ENCODE peak calls at places on chromosomes 12 and 14, in eight cellular contexts. One of them, this sample, is unnamed. For H3K36me3 and H3K4me1, the result is how much of the 10 kb centered on the place peaks cover.

GRCh38 chr12:125403145-125403789 is 338.0 kb downstream of the AACS start:
- DNase-seq in right lobe of liver: no peak
- DNase-seq in cardiac muscle cell: peak
- DNase-seq in tibial artery: no peak
- DNase-seq in aorta: no peak
- DNase-seq in body of pancreas: peak
- DNase-seq in psoas muscle: no peak
- DNase-seq in tibial nerve: no peak
- DNase-seq in this sample: no peak

GRCh38 chr12:86660488-86661171 is 404.4 kb upstream of the MGAT4C start:
- DNase-seq in right lobe of liver: no peak
- DNase-seq in tibial nerve: no peak
- DNase-seq in psoas muscle: no peak
- DNase-seq in aorta: no peak
- DNase-seq in tibial artery: no peak
- DNase-seq in body of pancreas: no peak
- DNase-seq in cardiac muscle cell: no peak
- DNase-seq in this sample: no peak

GRCh38 chr12:103688659-103689058 is 101.6 kb downstream of the STAB2 start:
- DNase-seq in right lobe of liver: no peak
- DNase-seq in aorta: no peak
- DNase-seq in tibial artery: no peak
- DNase-seq in body of pancreas: no peak
- DNase-seq in cardiac muscle cell: peak
- DNase-seq in tibial nerve: no peak
- DNase-seq in psoas muscle: no peak
- DNase-seq in this sample: no peak

GRCh38 chr14:67003009-67003753 is 186.1 kb upstream of the GARIN2 start:
- DNase-seq in body of pancreas: no peak
- DNase-seq in aorta: no peak
- DNase-seq in tibial nerve: no peak
- DNase-seq in psoas muscle: no peak
- DNase-seq in cardiac muscle cell: no peak
- DNase-seq in tibial artery: no peak
- DNase-seq in right lobe of liver: no peak
- DNase-seq in this sample: no peak

GRCh38 chr12:108181095-108181454 is 52.0 kb downstream of the WSCD2 start:
- DNase-seq in psoas muscle: no peak
- DNase-seq in tibial nerve: no peak
- DNase-seq in cardiac muscle cell: no peak
- DNase-seq in right lobe of liver: no peak
- DNase-seq in tibial artery: no peak
- DNase-seq in aorta: no peak
- DNase-seq in body of pancreas: no peak
- DNase-seq in this sample: no peak

GRCh38 chr12:20446836-20447235 is 78.5 kb downstream of the PDE3A start:
- DNase-seq in cardiac muscle cell: no peak
- DNase-seq in tibial nerve: no peak
- DNase-seq in tibial artery: no peak
- DNase-seq in aorta: no peak
- DNase-seq in body of pancreas: no peak
- DNase-seq in psoas muscle: no peak
- DNase-seq in right lobe of liver: no peak
- DNase-seq in this sample: no peak

GRCh38 chr14:63266106-63266505 is 52.6 kb downstream of the GPHB5 start:
- DNase-seq in right lobe of liver: no peak
- DNase-seq in body of pancreas: no peak
- DNase-seq in tibial artery: no peak
- DNase-seq in aorta: no peak
- DNase-seq in cardiac muscle cell: no peak
- DNase-seq in psoas muscle: no peak
- DNase-seq in tibial nerve: no peak
- DNase-seq in this sample: no peak

GRCh38 chr14:28867571-28867970 is 101.0 kb downstream of the FOXG1 start:
- DNase-seq in psoas muscle: no peak
- DNase-seq in cardiac muscle cell: no peak
- DNase-seq in tibial nerve: no peak
- DNase-seq in body of pancreas: no peak
- DNase-seq in tibial artery: no peak
- DNase-seq in aorta: no peak
- DNase-seq in right lobe of liver: no peak
- DNase-seq in this sample: no peak

GRCh38 chr12:124752437-124753229 is 111.0 kb downstream of the SCARB1 start:
- DNase-seq in psoas muscle: no peak
- DNase-seq in right lobe of liver: no peak
- DNase-seq in cardiac muscle cell: peak
- DNase-seq in tibial nerve: no peak
- DNase-seq in body of pancreas: no peak
- DNase-seq in tibial artery: peak
- DNase-seq in aorta: no peak
- DNase-seq in this sample: no peak

GRCh38 chr14:74919421-74920165 is 3.5 kb downstream of the RPS6KL1 start:
- DNase-seq in body of pancreas: no peak
- DNase-seq in aorta: peak
- DNase-seq in tibial artery: peak
- DNase-seq in tibial nerve: no peak
- DNase-seq in cardiac muscle cell: no peak
- DNase-seq in psoas muscle: no peak
- DNase-seq in right lobe of liver: no peak
- DNase-seq in this sample: no peak

GRCh38 chr12:76790564-76791552 is 26.9 kb downstream of the ZDHHC17 start:
- DNase-seq in tibial artery: no peak
- DNase-seq in cardiac muscle cell: peak
- DNase-seq in right lobe of liver: no peak
- DNase-seq in aorta: no peak
- DNase-seq in psoas muscle: no peak
- DNase-seq in tibial nerve: no peak
- DNase-seq in body of pancreas: no peak
- DNase-seq in this sample: no peak

GRCh38 chr14:52068741-52069616 is at the start of gene NID2:
- DNase-seq in aorta: peak
- DNase-seq in cardiac muscle cell: peak
- DNase-seq in psoas muscle: peak
- DNase-seq in body of pancreas: peak
- DNase-seq in tibial artery: peak
- DNase-seq in tibial nerve: peak
- DNase-seq in right lobe of liver: peak
- DNase-seq in this sample: peak

GRCh38 chr12:49296034-49296835 is 1.3 kb downstream of the PRPH start:
- DNase-seq in psoas muscle: peak
- DNase-seq in cardiac muscle cell: no peak
- DNase-seq in tibial artery: peak
- DNase-seq in tibial nerve: no peak
- DNase-seq in right lobe of liver: no peak
- DNase-seq in aorta: peak
- DNase-seq in body of pancreas: peak
- DNase-seq in this sample: peak

GRCh38 chr14:59583755-59584154 is 7.1 kb upstream of the CCDC175 start:
- DNase-seq in right lobe of liver: no peak
- DNase-seq in cardiac muscle cell: peak
- DNase-seq in body of pancreas: no peak
- DNase-seq in tibial nerve: no peak
- DNase-seq in tibial artery: no peak
- DNase-seq in psoas muscle: no peak
- DNase-seq in aorta: no peak
- DNase-seq in this sample: no peak

GRCh38 chr12:62438098-62438692 is 28.4 kb upstream of the MON2 start:
- DNase-seq in aorta: no peak
- DNase-seq in tibial nerve: no peak
- DNase-seq in tibial artery: no peak
- DNase-seq in psoas muscle: no peak
- DNase-seq in body of pancreas: peak
- DNase-seq in cardiac muscle cell: peak
- DNase-seq in right lobe of liver: no peak
- DNase-seq in this sample: no peak

GRCh38 chr12:88538250-88538649 is 42.0 kb downstream of the KITLG start:
- DNase-seq in body of pancreas: no peak
- DNase-seq in psoas muscle: no peak
- DNase-seq in aorta: no peak
- DNase-seq in right lobe of liver: no peak
- DNase-seq in tibial artery: no peak
- DNase-seq in tibial nerve: no peak
- DNase-seq in cardiac muscle cell: peak
- DNase-seq in this sample: no peak

GRCh38 chr12:94762259-94762942 is 112.0 kb upstream of the TMCC3 start:
- DNase-seq in cardiac muscle cell: no peak
- DNase-seq in tibial nerve: no peak
- DNase-seq in body of pancreas: no peak
- DNase-seq in right lobe of liver: no peak
- DNase-seq in aorta: no peak
- DNase-seq in tibial artery: no peak
- DNase-seq in psoas muscle: no peak
- DNase-seq in this sample: no peak

DNA sequence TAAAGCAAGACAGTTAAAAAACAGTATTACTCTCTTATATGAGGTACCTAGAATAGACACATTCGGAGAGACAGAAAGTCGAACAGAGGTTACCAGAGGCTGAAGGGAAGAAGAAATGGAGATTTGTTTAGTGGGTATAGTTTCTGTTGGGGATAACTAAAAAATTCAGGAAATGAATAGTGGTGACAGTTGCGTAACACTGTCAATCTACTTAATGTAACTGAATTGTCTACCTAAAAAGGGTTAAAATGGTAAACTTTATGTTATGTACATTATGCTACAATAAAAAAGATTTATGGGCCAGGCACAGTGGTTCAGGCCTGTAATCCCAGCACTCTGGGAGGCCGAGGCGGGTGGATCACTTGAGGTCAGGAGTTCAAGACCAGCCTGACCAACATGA is 30.6 kb upstream of the SLC6A13 start:
- DNase-seq in right lobe of liver: no peak
- DNase-seq in cardiac muscle cell: no peak
- DNase-seq in tibial artery: no peak
- DNase-seq in tibial nerve: no peak
- DNase-seq in body of pancreas: no peak
- DNase-seq in psoas muscle: no peak
- DNase-seq in aorta: no peak
- DNase-seq in this sample: no peak
- H3K36me3 ChIP-seq in right lobe of liver: under half
- H3K36me3 ChIP-seq in cardiac muscle cell: half or more
- H3K36me3 ChIP-seq in tibial artery: half or more
- H3K36me3 ChIP-seq in tibial nerve: under half
- H3K36me3 ChIP-seq in body of pancreas: under half
- H3K36me3 ChIP-seq in psoas muscle: under half
- H3K36me3 ChIP-seq in aorta: under half
- H3K36me3 ChIP-seq in this sample: half or more

GRCh38 chr12:1633459-1633858 is 4.4 kb downstream of the WNT5B start:
- DNase-seq in cardiac muscle cell: no peak
- DNase-seq in aorta: no peak
- DNase-seq in right lobe of liver: no peak
- DNase-seq in tibial artery: no peak
- DNase-seq in body of pancreas: no peak
- DNase-seq in tibial nerve: no peak
- DNase-seq in psoas muscle: no peak
- DNase-seq in this sample: no peak

GRCh38 chr12:1634149-1634548 is 5.1 kb downstream of the WNT5B start:
- DNase-seq in body of pancreas: no peak
- DNase-seq in aorta: no peak
- DNase-seq in psoas muscle: no peak
- DNase-seq in right lobe of liver: no peak
- DNase-seq in tibial nerve: no peak
- DNase-seq in tibial artery: no peak
- DNase-seq in cardiac muscle cell: no peak
- DNase-seq in this sample: no peak

GRCh38 chr12:1630827-1631591 is 2.0 kb downstream of the WNT5B start:
- DNase-seq in tibial nerve: peak
- DNase-seq in psoas muscle: peak
- DNase-seq in cardiac muscle cell: peak
- DNase-seq in aorta: no peak
- DNase-seq in tibial artery: no peak
- DNase-seq in body of pancreas: no peak
- DNase-seq in right lobe of liver: no peak
- DNase-seq in this sample: no peak

GRCh38 chr12:1634590-1635191 is 5.7 kb downstream of the WNT5B start:
- DNase-seq in tibial nerve: peak
- DNase-seq in aorta: peak
- DNase-seq in cardiac muscle cell: peak
- DNase-seq in right lobe of liver: peak
- DNase-seq in psoas muscle: peak
- DNase-seq in body of pancreas: peak
- DNase-seq in tibial artery: peak
- DNase-seq in this sample: peak

DNA sequence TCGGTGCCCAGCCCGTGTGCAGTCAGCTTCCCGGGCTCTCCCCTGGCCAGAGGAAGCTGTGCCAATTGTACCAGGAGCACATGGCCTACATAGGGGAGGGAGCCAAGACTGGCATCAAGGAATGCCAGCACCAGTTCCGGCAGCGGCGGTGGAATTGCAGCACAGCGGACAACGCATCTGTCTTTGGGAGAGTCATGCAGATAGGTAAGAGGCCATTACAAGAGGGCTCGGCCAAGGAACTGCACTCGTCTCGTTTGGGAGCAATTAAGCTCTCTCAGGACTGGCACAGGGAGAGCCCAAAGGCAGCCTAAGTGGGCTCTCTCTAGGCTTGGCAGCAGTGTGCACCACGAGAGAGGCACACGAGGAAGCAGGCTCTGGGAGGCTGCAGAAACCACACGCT is 3.7 kb downstream of the WNT5B start:
- DNase-seq in cardiac muscle cell: no peak
- DNase-seq in psoas muscle: peak
- DNase-seq in right lobe of liver: peak
- DNase-seq in tibial nerve: no peak
- DNase-seq in body of pancreas: no peak
- DNase-seq in aorta: peak
- DNase-seq in tibial artery: no peak
- DNase-seq in this sample: no peak
- H3K4me1 ChIP-seq in cardiac muscle cell: under half
- H3K4me1 ChIP-seq in psoas muscle: under half
- H3K4me1 ChIP-seq in right lobe of liver: under half
- H3K4me1 ChIP-seq in tibial nerve: under half
- H3K4me1 ChIP-seq in body of pancreas: under half
- H3K4me1 ChIP-seq in aorta: under half
- H3K4me1 ChIP-seq in tibial artery: under half
- H3K4me1 ChIP-seq in this sample: under half

GRCh38 chr14:101882141-101882935 is 82.0 kb upstream of the DYNC1H1 start:
- DNase-seq in cardiac muscle cell: no peak
- DNase-seq in tibial artery: no peak
- DNase-seq in body of pancreas: no peak
- DNase-seq in aorta: no peak
- DNase-seq in tibial nerve: no peak
- DNase-seq in right lobe of liver: no peak
- DNase-seq in psoas muscle: no peak
- DNase-seq in this sample: no peak
- H3K36me3 ChIP-seq in cardiac muscle cell: under half
- H3K36me3 ChIP-seq in tibial artery: half or more
- H3K36me3 ChIP-seq in body of pancreas: under half
- H3K36me3 ChIP-seq in aorta: under half
- H3K36me3 ChIP-seq in tibial nerve: under half
- H3K36me3 ChIP-seq in right lobe of liver: under half
- H3K36me3 ChIP-seq in psoas muscle: under half
- H3K36me3 ChIP-seq in this sample: half or more

DNA sequence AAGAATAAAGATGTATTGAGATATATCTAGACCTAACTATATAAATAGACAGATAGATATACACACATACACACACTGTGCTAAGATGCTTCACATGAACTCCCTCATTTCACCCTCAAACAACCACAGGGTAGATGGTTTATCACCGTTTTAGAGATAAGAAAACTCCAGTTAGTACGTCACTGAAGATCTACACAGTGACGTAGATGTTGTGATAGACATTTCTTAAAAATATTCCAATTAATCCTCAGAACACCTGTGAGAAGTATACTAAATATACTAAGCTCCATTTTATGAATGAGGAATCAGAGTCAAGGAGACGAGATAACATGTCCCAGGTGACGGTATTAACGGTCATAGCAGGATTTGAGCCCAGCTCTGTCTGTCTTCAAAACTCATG is 31.5 kb downstream of the CCDC60 start:
- DNase-seq in tibial nerve: no peak
- DNase-seq in cardiac muscle cell: no peak
- DNase-seq in aorta: no peak
- DNase-seq in right lobe of liver: no peak
- DNase-seq in tibial artery: no peak
- DNase-seq in body of pancreas: no peak
- DNase-seq in psoas muscle: no peak
- DNase-seq in this sample: no peak
- H3K4me1 ChIP-seq in tibial nerve: under half
- H3K4me1 ChIP-seq in cardiac muscle cell: under half
- H3K4me1 ChIP-seq in aorta: under half
- H3K4me1 ChIP-seq in right lobe of liver: under half
- H3K4me1 ChIP-seq in tibial artery: under half
- H3K4me1 ChIP-seq in body of pancreas: under half
- H3K4me1 ChIP-seq in psoas muscle: under half
- H3K4me1 ChIP-seq in this sample: under half

This sample was measured in lower lobe of right lung.